ENCODE peak calls at places on chromosome 3, in nine cellular contexts. M is right cardiac atrium; B is left lung; S is lower lobe of right lung; X is body of pancreas; W is WERI-Rb-1; Y is CD4-positive, alpha-beta memory T cell; D is trophoblast cell; F is brain microvascular endothelial cell. O is an unnamed sample.

GRCh38 chr3:72079369-72079872 is 294.5 kb upstream of the PROK2 start:
- DNase-seq in F (no peak), W (no peak), M (no peak), Y (no peak), X (no peak), S (no peak), B (no peak), D (no peak), O (no peak)

GRCh38 chr3:43794776-43795175 is 104.0 kb downstream of the ABHD5 start:
- DNase-seq in S (no peak), M (no peak), F (no peak), D (peak), X (no peak), W (no peak), B (no peak), Y (no peak), O (no peak)

GRCh38 chr3:194801378-194802124 is 115.9 kb downstream of the FAM43A start:
- DNase-seq in F (no peak), D (no peak), S (no peak), Y (no peak), W (no peak), M (no peak), X (no peak), B (no peak), O (peak)

GRCh38 chr3:148077951-148078350 is 619.8 kb upstream of the AGTR1 start:
- DNase-seq in S (no peak), B (no peak), M (no peak), D (no peak), W (no peak), X (no peak), Y (no peak), F (no peak), O (no peak)

GRCh38 chr3:194754091-194754490 is 68.4 kb downstream of the FAM43A start:
- DNase-seq in W (no peak), B (no peak), Y (no peak), X (no peak), D (no peak), M (no peak), F (no peak), S (no peak), O (no peak)

GRCh38 chr3:52528596-52529375 is 4.9 kb downstream of the NT5DC2 start:
- DNase-seq in Y (no peak), F (no peak), X (no peak), B (peak), W (peak), D (no peak), M (peak), S (no peak), O (peak)

GRCh38 chr3:115804722-115805121 is 181.4 kb downstream of the GAP43 start:
- DNase-seq in X (no peak), D (peak), F (peak), Y (no peak), M (no peak), S (no peak), W (no peak), B (no peak), O (no peak)

GRCh38 chr3:188845514-188845913 is 326.3 kb upstream of the TPRG1 start:
- DNase-seq in B (no peak), M (no peak), Y (no peak), X (no peak), D (no peak), W (no peak), S (no peak), F (no peak), O (no peak)

GRCh38 chr3:123540285-123540684 is 44.6 kb downstream of the HACD2 start:
- DNase-seq in B (no peak), F (no peak), S (no peak), D (no peak), W (no peak), X (no peak), Y (no peak), M (no peak), O (no peak)

GRCh38 chr3:176931991-176932390 is 265.3 kb downstream of the TBL1XR1 start:
- DNase-seq in Y (no peak), W (no peak), B (no peak), S (no peak), X (no peak), D (no peak), F (no peak), M (no peak), O (no peak)

GRCh38 chr3:117628896-117629295 is 919.3 kb downstream of the TUSC7 start:
- DNase-seq in X (peak), S (no peak), Y (no peak), F (peak), W (no peak), M (no peak), D (no peak), B (no peak), O (no peak)

GRCh38 chr3:142027713-142028112 is 121.6 kb downstream of the TFDP2 start:
- DNase-seq in B (no peak), S (no peak), M (no peak), W (no peak), F (peak), Y (no peak), D (peak), X (peak), O (no peak)

GRCh38 chr3:169634618-169635236 is 28.8 kb downstream of the MECOM start:
- DNase-seq in B (no peak), S (peak), F (no peak), X (peak), W (no peak), D (no peak), Y (no peak), M (peak), O (no peak)

GRCh38 chr3:163622384-163622783 is 1455.9 kb downstream of the SI start:
- DNase-seq in S (no peak), M (no peak), Y (no peak), W (peak), X (no peak), B (no peak), D (no peak), F (peak), O (no peak)

GRCh38 chr3:185024406-185024805 is 128.5 kb downstream of the C3orf70 start:
- DNase-seq in F (no peak), X (no peak), W (no peak), D (peak), S (no peak), M (no peak), B (no peak), Y (no peak), O (no peak)

DNA sequence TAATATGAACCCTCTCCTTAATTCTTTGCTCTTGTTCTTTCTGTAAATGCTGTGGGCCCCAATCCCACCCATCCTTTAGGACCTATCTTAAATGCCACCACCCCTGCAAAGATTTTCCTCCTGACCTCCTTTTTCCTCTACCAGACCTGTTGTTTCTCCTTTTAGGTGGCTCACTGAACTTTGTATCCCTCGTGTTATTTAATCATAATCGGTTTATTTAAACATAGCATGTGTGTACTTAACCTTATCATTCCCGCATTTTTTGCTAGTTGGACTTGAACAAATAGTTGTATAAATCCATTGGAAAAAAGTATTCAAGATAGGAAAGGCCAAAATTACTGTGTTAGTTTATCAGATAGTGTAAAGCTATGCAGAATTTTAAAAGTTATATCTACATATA is 988 bp upstream of the NFKBIZ start:
- DNase-seq in M (no peak), W (no peak), X (no peak), B (no peak), D (no peak), Y (no peak), F (no peak), S (no peak), O (no peak)
- H3K4me3 ChIP-seq in M (no peak), W (no peak), X (no peak), B (peak), D (no peak), Y (peak), F (no peak), S (peak), O (no peak)

GRCh38 chr3:47974974-47975470 is 41.2 kb downstream of the MAP4 start:
- DNase-seq in Y (no peak), X (no peak), B (no peak), D (no peak), W (no peak), M (no peak), S (no peak), F (no peak), O (no peak)
- H3K27ac ChIP-seq in Y (no peak), X (no peak), B (no peak), D (no peak), W (no peak), M (no peak), S (no peak), F (no peak), O (no peak)

DNA sequence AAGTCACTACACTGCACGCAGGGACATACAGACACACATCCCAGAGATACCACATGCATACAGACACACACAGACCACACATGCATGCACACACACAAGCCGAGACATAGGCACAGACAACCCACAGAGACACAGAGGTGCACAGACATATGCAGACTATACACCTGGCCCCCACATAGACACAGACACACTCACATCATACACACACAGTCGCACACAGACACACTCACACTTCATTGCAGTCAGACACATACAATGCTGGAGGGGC is 1.2 kb upstream of the MGLL start:
- DNase-seq in D (peak), B (no peak), S (no peak), Y (no peak), F (no peak), M (no peak), W (no peak), X (no peak), O (no peak)
- H3K4me3 ChIP-seq in D (peak), B (no peak), S (peak), Y (no peak), F (peak), M (peak), W (peak), X (no peak), O (peak)

GRCh38 chr3:129323651-129324294 is 45.1 kb downstream of the HMCES start:
- DNase-seq in F (no peak), B (no peak), M (no peak), X (no peak), S (no peak), Y (no peak), D (peak), W (no peak), O (peak)
- H3K27ac ChIP-seq in F (no peak), B (no peak), M (no peak), X (no peak), S (no peak), Y (no peak), D (no peak), W (no peak), O (no peak)